ENCODE peak calls at places on chromosomes 5 and 9, in ten cellular contexts. Q is NCI-H460, E is NCI-H1092 treated with DMSO at 0.1 percent for 48 hours, J is NCI-H1417, O is EH, A is Peyer's patch, H is hepatocyte, G is choroid plexus epithelial cell, Z is AG09309, N is uterus. P is an unnamed sample.

GRCh38 chr9:87119328-87119881 is 172.1 kb upstream of the GAS1 start:
- DNase-seq in Q (no peak), E (no peak), J (no peak), O (peak), A (no peak), H (peak), G (peak), Z (peak), N (no peak), P (no peak)

GRCh38 chr9:133716564-133717112 is 21.5 kb downstream of the SARDH start:
- DNase-seq in Q (no peak), E (no peak), J (no peak), O (no peak), A (no peak), H (no peak), G (peak), Z (no peak), N (peak), P (no peak)

GRCh38 chr5:172802585-172803176 is 31.4 kb upstream of the ERGIC1 start:
- DNase-seq in Q (no peak), E (no peak), J (no peak), O (peak), A (no peak), H (no peak), G (peak), Z (no peak), N (no peak), P (no peak)

GRCh38 chr5:136563489-136563888 is 198.1 kb upstream of the TRPC7 start:
- DNase-seq in Q (no peak), E (no peak), J (no peak), O (no peak), A (no peak), H (no peak), G (no peak), Z (no peak), N (no peak), P (peak)

GRCh38 chr5:73454379-73455036 is 5.9 kb upstream of the FOXD1 start:
- DNase-seq in Q (peak), E (peak), J (peak), O (peak), A (no peak), H (peak), G (peak), Z (no peak), N (no peak), P (peak)

GRCh38 chr5:100469780-100470179 is 65.4 kb upstream of the FAM174A start:
- DNase-seq in Q (no peak), E (no peak), J (no peak), O (no peak), A (no peak), H (no peak), G (no peak), Z (no peak), N (no peak), P (no peak)

GRCh38 chr5:176994460-176995121 is 12.0 kb downstream of the UIMC1 start:
- DNase-seq in Q (no peak), E (no peak), J (no peak), O (peak), A (peak), H (peak), G (peak), Z (no peak), N (no peak), P (peak)

GRCh38 chr5:127097288-127097687 is 24.0 kb upstream of the C5orf63 start:
- DNase-seq in Q (no peak), E (no peak), J (no peak), O (peak), A (no peak), H (no peak), G (peak), Z (no peak), N (no peak), P (no peak)

GRCh38 chr5:10338996-10339903 is 14.2 kb upstream of the MARCHF6 start:
- DNase-seq in Q (no peak), E (peak), J (no peak), O (no peak), A (no peak), H (no peak), G (no peak), Z (no peak), N (no peak), P (no peak)

GRCh38 chr5:131171276-131171815 is 602 bp downstream of the LYRM7 start:
- DNase-seq in Q (no peak), E (no peak), J (peak), O (peak), A (no peak), H (peak), G (no peak), Z (no peak), N (no peak), P (peak)

GRCh38 chr5:129065721-129066120 is 28.8 kb upstream of the ISOC1 start:
- DNase-seq in Q (no peak), E (no peak), J (no peak), O (no peak), A (no peak), H (no peak), G (no peak), Z (no peak), N (no peak), P (no peak)

GRCh38 chr5:140402258-140403074 is 833 bp downstream of the ANKHD1 start:
- DNase-seq in Q (no peak), E (no peak), J (no peak), O (peak), A (peak), H (peak), G (peak), Z (no peak), N (no peak), P (peak)

GRCh38 chr5:175902013-175902412 is 30.6 kb downstream of the CPLX2 start:
- DNase-seq in Q (no peak), E (peak), J (no peak), O (no peak), A (no peak), H (no peak), G (no peak), Z (no peak), N (no peak), P (no peak)

GRCh38 chr5:42944989-42945388 is 95.1 kb downstream of the ANXA2R start:
- DNase-seq in Q (peak), E (no peak), J (no peak), O (peak), A (no peak), H (peak), G (peak), Z (peak), N (no peak), P (no peak)

GRCh38 chr5:79956173-79956670 is 34.8 kb downstream of the MTX3 start:
- DNase-seq in Q (no peak), E (no peak), J (no peak), O (peak), A (no peak), H (no peak), G (peak), Z (no peak), N (no peak), P (no peak)

GRCh38 chr5:145585-146323 is 45.5 kb upstream of the LRRC14B start:
- DNase-seq in Q (no peak), E (no peak), J (no peak), O (no peak), A (no peak), H (no peak), G (no peak), Z (no peak), N (no peak), P (no peak)

GRCh38 chr5:168404366-168404765 is 81.9 kb upstream of the RARS1 start:
- DNase-seq in Q (no peak), E (no peak), J (no peak), O (peak), A (no peak), H (peak), G (peak), Z (peak), N (no peak), P (no peak)

GRCh38 chr5:149356391-149356790 is 1.5 kb upstream of the PCYOX1L start:
- DNase-seq in Q (no peak), E (no peak), J (no peak), O (no peak), A (no peak), H (no peak), G (no peak), Z (no peak), N (no peak), P (no peak)

GRCh38 chr5:35859101-35859661 is 2.5 kb downstream of the IL7R start:
- DNase-seq in Q (no peak), E (no peak), J (no peak), O (peak), A (no peak), H (no peak), G (peak), Z (no peak), N (no peak), P (no peak)

GRCh38 chr9:130199605-130200004 is 27.4 kb downstream of the NCS1 start:
- DNase-seq in Q (no peak), E (peak), J (peak), O (peak), A (no peak), H (no peak), G (no peak), Z (no peak), N (no peak), P (no peak)

GRCh38 chr9:37221489-37222106 is 101.2 kb downstream of the ZCCHC7 start:
- DNase-seq in Q (no peak), E (no peak), J (no peak), O (no peak), A (no peak), H (no peak), G (no peak), Z (no peak), N (no peak), P (no peak)

GRCh38 chr5:145347026-145347616 is 488.0 kb downstream of the PRELID2 start:
- DNase-seq in Q (peak), E (peak), J (no peak), O (peak), A (no peak), H (peak), G (peak), Z (peak), N (no peak), P (peak)

GRCh38 chr5:58135571-58136335 is 324.1 kb downstream of the PLK2 start:
- DNase-seq in Q (no peak), E (no peak), J (no peak), O (peak), A (no peak), H (no peak), G (peak), Z (peak), N (no peak), P (no peak)

GRCh38 chr5:132883261-132883834 is 9.9 kb downstream of the LEAP2 start:
- DNase-seq in Q (peak), E (peak), J (no peak), O (peak), A (peak), H (peak), G (peak), Z (peak), N (no peak), P (peak)

GRCh38 chr9:114895605-114896004 is 34.8 kb downstream of the TNFSF8 start:
- DNase-seq in Q (no peak), E (no peak), J (no peak), O (no peak), A (no peak), H (no peak), G (no peak), Z (peak), N (no peak), P (no peak)